ENCODE peak calls at places on chromosomes 3 and 15, in four cellular contexts. R is OCI-LY7, S is heart right ventricle, V is body of pancreas. N is an unnamed sample.

GRCh38 chr3:133408366-133408765 is 8.5 kb downstream of the BFSP2 start:
- DNase-seq in R (no peak), S (no peak), V (no peak), N (no peak)

GRCh38 chr3:186219211-186219638 is 110.3 kb upstream of the ETV5 start:
- DNase-seq in R (peak; percentile 57), S (peak; percentile 42), V (no peak), N (no peak)

GRCh38 chr15:67946701-67947100 is 106.9 kb upstream of the RNU6-1 start:
- DNase-seq in R (peak; percentile 47), S (no peak), V (no peak), N (no peak)

GRCh38 chr3:28667646-28668376 is 319.2 kb upstream of the AZI2 start:
- DNase-seq in R (peak; percentile 60), S (peak; percentile 62), V (peak; percentile 77), N (peak; percentile 76)

GRCh38 chr15:65302061-65302460 is 2.4 kb upstream of the RNU5B-1 start:
- DNase-seq in R (no peak), S (no peak), V (no peak), N (no peak)

GRCh38 chr3:139935866-139936817 is 1.2 kb downstream of the CLSTN2 start:
- DNase-seq in R (no peak), S (peak; percentile 12), V (peak; percentile 30), N (no peak)

GRCh38 chr3:87987952-87988351 is 70.9 kb downstream of the CGGBP1 start:
- DNase-seq in R (no peak), S (no peak), V (no peak), N (no peak)

GRCh38 chr15:76945494-76945893 is 13.9 kb downstream of the RCN2 start:
- DNase-seq in R (no peak), S (no peak), V (no peak), N (no peak)

GRCh38 chr15:75138016-75138999 is 63.4 kb upstream of the C15orf39 start:
- DNase-seq in R (no peak), S (no peak), V (no peak), N (no peak)

GRCh38 chr15:75861750-75862402 is 18.6 kb downstream of the UBE2Q2 start:
- DNase-seq in R (no peak), S (no peak), V (no peak), N (no peak)

GRCh38 chr3:18868911-18869689 is 279.2 kb upstream of the KCNH8 start:
- DNase-seq in R (no peak), S (no peak), V (no peak), N (no peak)

GRCh38 chr3:94004301-94004910 is 24.0 kb downstream of the STX19 start:
- DNase-seq in R (peak; percentile 67), S (no peak), V (peak; percentile 14), N (no peak)

GRCh38 chr15:45892182-45892581 is 257.4 kb downstream of the SQOR start:
- DNase-seq in R (no peak), S (no peak), V (peak; percentile 16), N (peak; percentile 82)

GRCh38 chr3:116886202-116886893 is 176.8 kb downstream of the TUSC7 start:
- DNase-seq in R (peak; percentile 56), S (no peak), V (no peak), N (no peak)

GRCh38 chr3:154779571-154779970 is 300.5 kb upstream of the MME start:
- DNase-seq in R (no peak), S (no peak), V (peak; percentile 13), N (no peak)

GRCh38 chr3:182035324-182035723 is 323.6 kb downstream of the SOX2 start:
- DNase-seq in R (no peak), S (no peak), V (no peak), N (no peak)

GRCh38 chr3:3499012-3499411 is 300.2 kb upstream of the LRRN1 start:
- DNase-seq in R (no peak), S (no peak), V (no peak), N (no peak)

GRCh38 chr15:25186411-25186810 is 231.6 kb downstream of the SNRPN start:
- DNase-seq in R (no peak), S (no peak), V (no peak), N (no peak)

GRCh38 chr15:98321916-98322315 is 326.4 kb upstream of the IGF1R start:
- DNase-seq in R (no peak), S (no peak), V (no peak), N (no peak)

GRCh38 chr3:10594915-10595314 is 89.5 kb upstream of the ATP2B2 start:
- DNase-seq in R (peak; percentile 66), S (peak; percentile 40), V (peak; percentile 37), N (no peak)

GRCh38 chr3:119690043-119690656 is 12.7 kb upstream of the CFAP91 start:
- DNase-seq in R (peak; percentile 16), S (no peak), V (peak; percentile 29), N (no peak)
- TF ChIP-seq CTCF in R (peak; percentile 87), S (peak; percentile 61), V (peak; percentile 43), N (peak; percentile 41)

DNA sequence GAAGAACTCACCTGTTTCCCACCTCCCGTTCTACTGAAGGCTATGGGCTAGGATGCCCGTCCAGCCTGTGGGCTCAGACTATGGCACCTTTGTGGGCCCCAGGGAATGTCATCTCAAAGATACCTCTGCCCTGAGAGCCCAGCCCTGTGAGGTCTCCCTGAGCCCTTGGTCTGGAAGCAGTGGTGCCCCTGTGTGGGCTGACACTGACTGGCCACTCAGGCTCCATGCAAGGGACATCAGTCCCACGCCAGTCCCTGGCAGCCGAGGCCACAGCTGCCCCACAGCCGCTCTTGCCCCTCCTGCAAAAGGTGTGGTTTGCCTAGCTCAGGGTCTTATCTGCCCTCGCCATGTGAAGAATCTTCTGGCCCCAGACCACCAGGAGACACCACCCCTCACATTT is 106.9 kb downstream of the KLF13 start:
- DNase-seq in R (no peak), S (no peak), V (no peak), N (no peak)
- H3K27ac ChIP-seq in R (no peak overlapping the region), S (no peak overlapping the region), V (no peak overlapping the region), N (no peak overlapping the region)

GRCh38 chr3:24521306-24522154 is 26.9 kb upstream of the THRB start:
- DNase-seq in R (no peak), S (peak; percentile 51), V (peak; percentile 62), N (peak; percentile 75)
- TF ChIP-seq CTCF in R (no peak), S (peak; percentile 51), V (no peak), N (peak; percentile 42)

GRCh38 chr15:47432831-47433230 is 284.5 kb upstream of the SEMA6D start:
- DNase-seq in R (no peak), S (no peak), V (no peak), N (no peak)
- H3K27ac ChIP-seq in R (no peak overlapping the region), S (no peak overlapping the region), V (no peak overlapping the region), N (no peak overlapping the region)

DNA sequence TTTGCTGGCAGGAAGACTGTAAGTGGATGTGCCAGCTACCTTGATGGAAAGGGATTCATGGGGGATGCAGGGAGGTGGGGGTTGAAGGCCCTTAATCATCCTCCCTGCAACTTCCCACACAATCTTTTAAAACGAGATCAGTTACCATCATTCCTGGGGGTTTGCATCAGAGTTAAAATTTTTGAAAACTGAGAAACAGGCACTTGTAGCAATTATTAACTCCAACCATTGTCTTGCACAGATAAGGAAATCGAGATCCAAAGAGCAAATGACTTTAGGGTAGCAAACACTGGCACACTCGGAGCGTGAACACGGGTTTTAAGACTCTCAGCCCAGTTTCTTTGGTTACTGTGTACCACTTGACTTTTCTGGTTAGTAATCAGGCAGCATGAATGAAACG is 41.9 kb downstream of the GPD1L start:
- DNase-seq in R (no peak), S (no peak), V (no peak), N (no peak)
- TF ChIP-seq CTCF in R (no peak), S (no peak), V (no peak), N (no peak)

GRCh38 chr3:121330118-121330517 is 215.7 kb downstream of the POLQ start:
- DNase-seq in R (no peak), S (no peak), V (no peak), N (no peak)
- H3K27ac ChIP-seq in R (no peak overlapping the region), S (no peak overlapping the region), V (no peak overlapping the region), N (no peak overlapping the region)

GRCh38 chr15:56432304-56432703 is 32.6 kb downstream of the MNS1 start:
- DNase-seq in R (no peak), S (no peak), V (no peak), N (no peak)

GRCh38 chr15:56425976-56426375 is 39.0 kb downstream of the MNS1 start:
- DNase-seq in R (no peak), S (no peak), V (no peak), N (no peak)

GRCh38 chr15:56425276-56425675 is 39.7 kb downstream of the MNS1 start:
- DNase-seq in R (no peak), S (no peak), V (no peak), N (no peak)

DNA sequence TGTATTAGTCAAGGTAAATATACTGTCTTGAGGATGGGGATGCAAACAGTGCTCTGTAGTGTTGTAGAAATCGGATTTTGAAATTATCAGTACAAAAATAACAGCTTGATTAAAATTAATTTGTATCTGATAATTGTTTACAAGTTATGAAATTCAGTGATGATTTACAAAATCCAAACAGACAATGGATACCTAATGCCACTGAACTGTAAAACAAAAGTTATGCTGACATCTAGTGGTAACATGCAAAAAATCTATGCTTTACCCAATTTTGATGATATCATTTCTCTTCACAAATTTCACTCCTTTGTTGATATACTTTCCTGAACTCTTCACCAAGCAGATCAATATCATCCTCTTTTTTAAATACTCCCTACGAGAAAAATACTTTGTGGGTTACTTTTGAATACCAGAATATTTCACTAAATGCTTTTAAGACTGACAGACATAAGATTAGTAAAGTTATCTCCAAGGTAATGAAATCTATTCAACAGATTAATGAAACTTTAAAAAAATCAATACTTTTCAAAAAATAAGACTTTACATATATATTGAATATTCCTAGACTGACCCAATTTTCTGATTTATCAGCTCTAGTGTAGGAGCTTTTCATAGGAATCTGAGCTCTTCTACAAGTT is 36.0 kb downstream of the MNS1 start:
- DNase-seq in R (peak; percentile 68), S (no peak), V (no peak), N (no peak)
- TF ChIP-seq CTCF in R (peak; percentile 91), S (peak; percentile 67), V (peak; percentile 27), N (no peak)

GRCh38 chr15:34365073-34365825 is 1.7 kb downstream of the LPCAT4 start:
- DNase-seq in R (no peak), S (peak; percentile 59), V (no peak), N (no peak)
- H3K27ac ChIP-seq in R (no peak overlapping the region), S (peak overlapping the region; percentile 100), V (no peak overlapping the region), N (no peak overlapping the region)

N was measured in ascending aorta.